ENCODE peak calls at places on chromosomes 13 and 19, in six cellular contexts. M, F, C, G, Q and K are unnamed samples.

GRCh38 chr13:54016548-54016947 is 987.9 kb downstream of the OLFM4 start:
- DNase-seq in M (no peak), F (no peak), C (no peak), G (no peak), Q (no peak), K (no peak)

GRCh38 chr19:4310247-4311121 is 6.1 kb downstream of the FSD1 start:
- DNase-seq in M (no peak), F (no peak), C (no peak), G (no peak), Q (no peak), K (no peak)

GRCh38 chr19:51503428-51503827 is 1.8 kb upstream of the SIGLEC12 start:
- DNase-seq in M (no peak), F (no peak), C (no peak), G (no peak), Q (no peak), K (no peak)

GRCh38 chr13:86932935-86933334 is 738.2 kb upstream of the SLITRK5 start:
- DNase-seq in M (no peak), F (no peak), C (no peak), G (no peak), Q (no peak), K (no peak)

GRCh38 chr13:35225159-35225558 is 251.3 kb downstream of the MAB21L1 start:
- DNase-seq in M (no peak), F (no peak), C (no peak), G (no peak), Q (no peak), K (no peak)

GRCh38 chr19:38980583-38981374 is 5.2 kb upstream of the FBXO17 start:
- DNase-seq in M (no peak), F (no peak), C (no peak), G (no peak), Q (no peak), K (no peak)

GRCh38 chr13:26872444-26873173 is 112.0 kb upstream of the GPR12 start:
- DNase-seq in M (no peak), F (peak; percentile 20), C (peak; percentile 55), G (peak; percentile 77), Q (peak; percentile 29), K (peak; percentile 26)

GRCh38 chr19:12000152-12000981 is 35.1 kb downstream of the ZNF433 start:
- DNase-seq in M (no peak), F (peak; percentile 23), C (no peak), G (no peak), Q (no peak), K (no peak)

GRCh38 chr19:48552406-48553322 is 692 bp downstream of the SULT2B1 start:
- DNase-seq in M (no peak), F (no peak), C (no peak), G (no peak), Q (no peak), K (no peak)

GRCh38 chr13:103607995-103608394 is 541.8 kb upstream of the SLC10A2 start:
- DNase-seq in M (no peak), F (no peak), C (no peak), G (no peak), Q (no peak), K (no peak)

GRCh38 chr13:113220877-113221276 is 11.5 kb downstream of the CUL4A start:
- DNase-seq in M (no peak), F (no peak), C (no peak), G (no peak), Q (no peak), K (no peak)

GRCh38 chr19:4913996-4914735 is 4.9 kb downstream of the UHRF1 start:
- DNase-seq in M (no peak), F (no peak), C (peak; percentile 65), G (no peak), Q (no peak), K (no peak)

GRCh38 chr19:58492265-58492664 is 16.1 kb downstream of the ZNF446 start:
- DNase-seq in M (no peak), F (no peak), C (no peak), G (no peak), Q (no peak), K (no peak)

GRCh38 chr19:46803555-46803954 is 15.2 kb upstream of the SLC1A5 start:
- DNase-seq in M (no peak), F (no peak), C (peak; percentile 51), G (no peak), Q (no peak), K (no peak)

GRCh38 chr13:82867284-82867683 is 1015.0 kb downstream of the SLITRK1 start:
- DNase-seq in M (no peak), F (no peak), C (no peak), G (no peak), Q (no peak), K (no peak)

GRCh38 chr19:50430888-50431342 is 1.8 kb upstream of the MYBPC2 start:
- DNase-seq in M (no peak), F (peak; percentile 56), C (peak; percentile 63), G (no peak), Q (no peak), K (no peak)

GRCh38 chr13:76597868-76598267 is 288.3 kb downstream of the KCTD12 start:
- DNase-seq in M (no peak), F (no peak), C (no peak), G (no peak), Q (no peak), K (no peak)

GRCh38 chr19:10431254-10431942 is 11.1 kb downstream of the PDE4A start:
- DNase-seq in M (no peak), F (peak; percentile 54), C (peak; percentile 80), G (no peak), Q (peak; percentile 44), K (no peak)

GRCh38 chr13:85993567-85993966 is 194.3 kb upstream of the SLITRK6 start:
- DNase-seq in M (no peak), F (no peak), C (no peak), G (no peak), Q (no peak), K (no peak)

GRCh38 chr19:46862974-46863632 is 2.3 kb downstream of the ARHGAP35 start:
- DNase-seq in M (peak; percentile 8), F (no peak), C (peak; percentile 45), G (no peak), Q (no peak), K (no peak)

GRCh38 chr13:36297259-36297599 is 385 bp downstream of the CCDC169 start:
- DNase-seq in M (no peak), F (no peak), C (no peak), G (no peak), Q (no peak), K (peak; percentile 26)

GRCh38 chr13:80400834-80401450 is 60.0 kb upstream of the SPRY2 start:
- DNase-seq in M (no peak), F (no peak), C (no peak), G (no peak), Q (no peak), K (no peak)

GRCh38 chr19:2532252-2533071 is 56.5 kb downstream of the GADD45B start:
- DNase-seq in M (no peak), F (no peak), C (no peak), G (no peak), Q (no peak), K (no peak)

GRCh38 chr19:14102102-14102696 is 11.6 kb upstream of the SAMD1 start:
- DNase-seq in M (no peak), F (no peak), C (no peak), G (no peak), Q (no peak), K (no peak)

GRCh38 chr19:23403581-23404324 is 8.5 kb upstream of the ZNF91 start:
- DNase-seq in M (no peak), F (no peak), C (peak; percentile 87), G (no peak), Q (no peak), K (no peak)
- TF ChIP-seq CTCF in M (no peak), F (no peak), C (peak; percentile 84), G (no peak), Q (no peak), K (no peak)

GRCh38 chr19:18074192-18074591 is 12.5 kb downstream of the IL12RB1 start:
- DNase-seq in M (no peak), F (no peak), C (no peak), G (no peak), Q (no peak), K (no peak)
- TF ChIP-seq CTCF in M (no peak), F (no peak), C (no peak), G (no peak), Q (no peak), K (no peak)

GRCh38 chr13:28743499-28744083 is 24.8 kb upstream of the SLC46A3 start:
- DNase-seq in M (no peak), F (no peak), C (no peak), G (no peak), Q (no peak), K (no peak)
- TF ChIP-seq CTCF in M (no peak), F (no peak), C (no peak), G (no peak), Q (no peak), K (no peak)

GRCh38 chr13:98103531-98103930 is 39.4 kb upstream of the FARP1 start:
- DNase-seq in M (no peak), F (no peak), C (no peak), G (no peak), Q (no peak), K (no peak)

GRCh38 chr13:98099627-98100026 is 43.3 kb upstream of the FARP1 start:
- DNase-seq in M (no peak), F (no peak), C (no peak), G (no peak), Q (no peak), K (no peak)

GRCh38 chr13:98105929-98106336 is 37.0 kb upstream of the FARP1 start:
- DNase-seq in M (no peak), F (no peak), C (no peak), G (no peak), Q (no peak), K (no peak)

GRCh38 chr13:98108330-98108729 is 34.6 kb upstream of the FARP1 start:
- DNase-seq in M (no peak), F (no peak), C (no peak), G (no peak), Q (no peak), K (no peak)

DNA sequence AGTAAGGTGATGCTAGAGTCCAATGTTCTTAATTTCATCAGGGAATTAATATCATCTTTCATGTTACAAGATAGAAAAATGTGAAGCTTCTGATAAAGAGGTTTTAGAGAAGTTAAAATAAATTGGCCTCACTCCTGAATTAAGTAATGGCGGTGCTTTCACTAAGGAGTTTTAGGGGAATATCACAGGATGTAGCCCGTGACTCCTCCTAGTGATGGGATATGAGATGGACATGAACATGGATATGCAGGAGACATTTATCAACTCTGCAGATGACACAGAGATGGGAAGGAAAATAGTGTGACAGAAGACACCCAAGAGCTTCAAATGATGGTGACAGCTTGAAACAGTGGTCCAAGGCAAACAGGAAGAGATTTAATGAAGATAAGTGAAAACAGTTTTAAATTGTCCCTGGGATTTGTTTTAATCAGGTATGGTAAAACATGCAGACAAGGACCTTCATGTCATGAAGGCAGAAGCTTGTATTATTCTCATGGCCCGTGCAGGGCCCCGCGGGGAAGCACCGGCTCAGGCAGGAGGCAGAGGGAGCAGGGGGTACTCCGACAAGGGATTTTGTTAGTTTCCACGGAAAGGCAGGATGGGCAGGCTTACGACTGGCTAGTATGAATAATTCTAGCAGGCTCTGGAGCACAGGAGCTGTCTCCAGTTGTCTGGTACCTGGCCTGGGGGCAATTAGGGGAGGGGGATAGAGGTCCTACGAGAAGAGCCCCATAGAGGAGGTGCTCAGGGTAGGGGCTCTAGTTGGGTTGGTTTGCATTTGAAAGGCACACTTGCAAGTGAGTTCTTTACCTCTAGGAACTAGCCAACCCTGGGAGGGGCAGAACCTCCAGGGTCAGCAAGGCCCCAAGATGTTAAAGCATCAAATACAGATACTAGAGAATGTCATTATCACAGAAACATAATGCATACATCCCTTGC is 38.7 kb upstream of the FARP1 start:
- DNase-seq in M (no peak), F (no peak), C (no peak), G (no peak), Q (no peak), K (no peak)
- TF ChIP-seq CTCF in M (no peak), F (no peak), C (no peak), G (peak; percentile 41), Q (no peak), K (no peak)